ENCODE peak calls at places on chromosomes 11 and 22, in five cellular contexts. One of them, this sample, is unnamed.

GRCh38 chr22:32534252-32535215 is 59.9 kb downstream of the FBXO7 start:
- DNase-seq in CD8-positive, alpha-beta memory T cell: no peak
- DNase-seq in adrenal gland: peak; percentile 36
- DNase-seq in endodermal cell: no peak
- DNase-seq in HAP-1: no peak
- DNase-seq in this sample: no peak

GRCh38 chr11:1574256-1575242 is 2.5 kb upstream of the DUSP8 start:
- DNase-seq in CD8-positive, alpha-beta memory T cell: peak; percentile 78
- DNase-seq in adrenal gland: peak; percentile 56
- DNase-seq in endodermal cell: peak; percentile 86
- DNase-seq in HAP-1: peak; percentile 77
- DNase-seq in this sample: no peak

GRCh38 chr11:26283852-26284421 is 48.0 kb upstream of the ANO3 start:
- DNase-seq in CD8-positive, alpha-beta memory T cell: no peak
- DNase-seq in adrenal gland: no peak
- DNase-seq in endodermal cell: no peak
- DNase-seq in HAP-1: no peak
- DNase-seq in this sample: no peak

GRCh38 chr11:125916683-125917337 is 12.5 kb downstream of the DDX25 start:
- DNase-seq in CD8-positive, alpha-beta memory T cell: no peak
- DNase-seq in adrenal gland: no peak
- DNase-seq in endodermal cell: no peak
- DNase-seq in HAP-1: no peak
- DNase-seq in this sample: no peak

GRCh38 chr11:86440843-86441242 is 66.2 kb downstream of the CCDC81 start:
- DNase-seq in CD8-positive, alpha-beta memory T cell: no peak
- DNase-seq in adrenal gland: no peak
- DNase-seq in endodermal cell: no peak
- DNase-seq in HAP-1: no peak
- DNase-seq in this sample: no peak

GRCh38 chr11:117815262-117815803 is 9.2 kb downstream of the FXYD2 start:
- DNase-seq in CD8-positive, alpha-beta memory T cell: peak; percentile 87
- DNase-seq in adrenal gland: peak; percentile 79
- DNase-seq in endodermal cell: peak; percentile 55
- DNase-seq in HAP-1: no peak
- DNase-seq in this sample: no peak

GRCh38 chr22:46661221-46661851 is 41.1 kb downstream of the GRAMD4 start:
- DNase-seq in CD8-positive, alpha-beta memory T cell: peak; percentile 63
- DNase-seq in adrenal gland: peak; percentile 90
- DNase-seq in endodermal cell: no peak
- DNase-seq in HAP-1: no peak
- DNase-seq in this sample: no peak

GRCh38 chr22:23122216-23122957 is 19.4 kb downstream of the RSPH14 start:
- DNase-seq in CD8-positive, alpha-beta memory T cell: no peak
- DNase-seq in adrenal gland: no peak
- DNase-seq in endodermal cell: no peak
- DNase-seq in HAP-1: no peak
- DNase-seq in this sample: peak; percentile 31

GRCh38 chr11:26522912-26523610 is 49.0 kb downstream of the MUC15 start:
- DNase-seq in CD8-positive, alpha-beta memory T cell: no peak
- DNase-seq in adrenal gland: no peak
- DNase-seq in endodermal cell: peak; percentile 68
- DNase-seq in HAP-1: peak; percentile 55
- DNase-seq in this sample: no peak

GRCh38 chr11:97742717-97743116 is 1278.0 kb upstream of the CNTN5 start:
- DNase-seq in CD8-positive, alpha-beta memory T cell: no peak
- DNase-seq in adrenal gland: no peak
- DNase-seq in endodermal cell: no peak
- DNase-seq in HAP-1: no peak
- DNase-seq in this sample: no peak

GRCh38 chr11:66275984-66276612 is 1.9 kb upstream of the CNIH2 start:
- DNase-seq in CD8-positive, alpha-beta memory T cell: no peak
- DNase-seq in adrenal gland: no peak
- DNase-seq in endodermal cell: no peak
- DNase-seq in HAP-1: no peak
- DNase-seq in this sample: peak; percentile 48
- H3K4me3 ChIP-seq in CD8-positive, alpha-beta memory T cell: no peak overlapping the region
- H3K4me3 ChIP-seq in adrenal gland: no peak overlapping the region
- H3K4me3 ChIP-seq in endodermal cell: no peak overlapping the region
- H3K4me3 ChIP-seq in HAP-1: no peak overlapping the region
- H3K4me3 ChIP-seq in this sample: no peak overlapping the region

DNA sequence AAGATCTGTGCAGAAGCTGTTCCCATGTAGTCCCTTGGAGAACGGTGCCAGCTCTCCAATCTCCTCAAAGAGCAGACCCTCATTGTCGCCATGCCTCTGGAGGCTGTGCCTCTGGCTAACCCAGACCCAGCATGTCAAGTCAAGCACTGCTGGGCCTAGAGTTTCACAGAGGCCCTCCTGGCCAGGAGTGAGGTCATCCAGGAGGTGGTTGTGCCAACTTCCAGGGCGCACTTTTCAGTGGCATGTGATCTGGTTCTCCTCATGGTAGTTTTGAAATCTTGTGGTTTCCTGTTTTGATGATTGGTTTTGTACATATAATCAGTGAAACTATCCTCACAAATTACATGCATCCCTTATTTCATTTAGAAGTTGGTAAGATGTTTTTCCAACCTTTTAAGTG is 78.9 kb downstream of the PPFIBP2 start:
- DNase-seq in CD8-positive, alpha-beta memory T cell: no peak
- DNase-seq in adrenal gland: no peak
- DNase-seq in endodermal cell: no peak
- DNase-seq in HAP-1: no peak
- DNase-seq in this sample: peak; percentile 66
- H3K4me1 ChIP-seq in CD8-positive, alpha-beta memory T cell: peaks cover 5% of the 10 kb centered on the region
- H3K4me1 ChIP-seq in adrenal gland: no peaks in the 10 kb centered on the region
- H3K4me1 ChIP-seq in endodermal cell: peaks cover 5% of the 10 kb centered on the region
- H3K4me1 ChIP-seq in HAP-1: peaks cover 59% of the 10 kb centered on the region
- H3K4me1 ChIP-seq in this sample: peaks cover 68% of the 10 kb centered on the region

GRCh38 chr22:42533638-42533977 is 14.0 kb upstream of the RRP7A start:
- DNase-seq in CD8-positive, alpha-beta memory T cell: no peak
- DNase-seq in adrenal gland: no peak
- DNase-seq in endodermal cell: no peak
- DNase-seq in HAP-1: no peak
- DNase-seq in this sample: no peak
- H3K4me3 ChIP-seq in CD8-positive, alpha-beta memory T cell: peak overlapping the region; percentile 44
- H3K4me3 ChIP-seq in adrenal gland: no peak overlapping the region
- H3K4me3 ChIP-seq in endodermal cell: no peak overlapping the region
- H3K4me3 ChIP-seq in HAP-1: no peak overlapping the region
- H3K4me3 ChIP-seq in this sample: no peak overlapping the region

GRCh38 chr11:65609711-65610110 is 4.3 kb downstream of the MAP3K11 start:
- DNase-seq in CD8-positive, alpha-beta memory T cell: no peak
- DNase-seq in adrenal gland: no peak
- DNase-seq in endodermal cell: no peak
- DNase-seq in HAP-1: no peak
- DNase-seq in this sample: no peak
- H3K4me1 ChIP-seq in CD8-positive, alpha-beta memory T cell: peaks cover 35% of the 10 kb centered on the region
- H3K4me1 ChIP-seq in adrenal gland: peaks cover 24% of the 10 kb centered on the region
- H3K4me1 ChIP-seq in endodermal cell: peaks cover 3% of the 10 kb centered on the region
- H3K4me1 ChIP-seq in HAP-1: peaks cover 7% of the 10 kb centered on the region
- H3K4me1 ChIP-seq in this sample: peaks cover 42% of the 10 kb centered on the region

GRCh38 chr11:128697645-128698174 is 3.8 kb downstream of the FLI1 start:
- DNase-seq in CD8-positive, alpha-beta memory T cell: no peak
- DNase-seq in adrenal gland: no peak
- DNase-seq in endodermal cell: peak; percentile 23
- DNase-seq in HAP-1: no peak
- DNase-seq in this sample: no peak
- H3K4me3 ChIP-seq in CD8-positive, alpha-beta memory T cell: peak overlapping the region; percentile 67
- H3K4me3 ChIP-seq in adrenal gland: no peak overlapping the region
- H3K4me3 ChIP-seq in endodermal cell: no peak overlapping the region
- H3K4me3 ChIP-seq in HAP-1: no peak overlapping the region
- H3K4me3 ChIP-seq in this sample: peak overlapping the region; percentile 74

GRCh38 chr11:58726594-58727414 is 4.9 kb downstream of the GLYAT start:
- DNase-seq in CD8-positive, alpha-beta memory T cell: no peak
- DNase-seq in adrenal gland: no peak
- DNase-seq in endodermal cell: no peak
- DNase-seq in HAP-1: no peak
- DNase-seq in this sample: no peak
- H3K4me1 ChIP-seq in CD8-positive, alpha-beta memory T cell: peaks cover 37% of the 10 kb centered on the region
- H3K4me1 ChIP-seq in adrenal gland: no peaks in the 10 kb centered on the region
- H3K4me1 ChIP-seq in endodermal cell: no peaks in the 10 kb centered on the region
- H3K4me1 ChIP-seq in HAP-1: no peaks in the 10 kb centered on the region
- H3K4me1 ChIP-seq in this sample: no peaks in the 10 kb centered on the region

This sample was measured in psoas muscle.